ENCODE peak calls at places on chromosomes 1 and 21, in five cellular contexts. H is HepG2, C is K562, S is H1, V is GM12878. O is an unnamed sample.

GRCh38 chr21:25906554-25906953 is 171.8 kb downstream of the GABPA start:
- DNase-seq in H (no peak), C (no peak), S (no peak), V (no peak), O (no peak)

GRCh38 chr1:211783897-211784296 is 46.7 kb downstream of the LPGAT1 start:
- DNase-seq in H (peak), C (no peak), S (no peak), V (no peak), O (no peak)

GRCh38 chr1:227900571-227901051 is 47.1 kb downstream of the WNT9A start:
- DNase-seq in H (no peak), C (no peak), S (no peak), V (no peak), O (no peak)

GRCh38 chr1:169288011-169288414 is 79.6 kb downstream of the NME7 start:
- DNase-seq in H (peak), C (no peak), S (peak), V (no peak), O (no peak)

GRCh38 chr1:184056921-184057496 is 5.5 kb downstream of the TSEN15 start:
- DNase-seq in H (no peak), C (no peak), S (no peak), V (no peak), O (peak)

GRCh38 chr1:217919683-217920502 is 288.7 kb downstream of the SPATA17 start:
- DNase-seq in H (no peak), C (no peak), S (no peak), V (no peak), O (no peak)

GRCh38 chr21:42760977-42761751 is 107.7 kb downstream of the PDE9A start:
- DNase-seq in H (peak), C (no peak), S (no peak), V (no peak), O (no peak)

GRCh38 chr21:25625036-25625435 is 14.0 kb upstream of the JAM2 start:
- DNase-seq in H (no peak), C (no peak), S (no peak), V (no peak), O (no peak)

GRCh38 chr1:237877628-237878027 is 13.1 kb downstream of the ZP4 start:
- DNase-seq in H (no peak), C (no peak), S (no peak), V (no peak), O (no peak)

GRCh38 chr1:226181996-226182714 is 4.4 kb downstream of the ACBD3 start:
- DNase-seq in H (peak), C (peak), S (no peak), V (no peak), O (peak)

GRCh38 chr1:67429011-67429527 is 1.1 kb downstream of the SERBP1 start:
- DNase-seq in H (no peak), C (peak), S (no peak), V (no peak), O (no peak)

GRCh38 chr1:115134850-115135484 is 45.7 kb upstream of the TSPAN2 start:
- DNase-seq in H (no peak), C (no peak), S (no peak), V (no peak), O (peak)

GRCh38 chr1:15724949-15725880 is 10.8 kb upstream of the SLC25A34 start:
- DNase-seq in H (no peak), C (no peak), S (no peak), V (no peak), O (no peak)

GRCh38 chr21:45226540-45227326 is 61.0 kb downstream of the POFUT2 start:
- DNase-seq in H (no peak), C (no peak), S (no peak), V (no peak), O (no peak)

GRCh38 chr1:110896090-110896489 is 23.1 kb downstream of the CD53 start:
- DNase-seq in H (no peak), C (no peak), S (no peak), V (no peak), O (no peak)
- TF ChIP-seq KDM1A in H (no peak), C (no peak), S (no peak), V (no peak), O (no peak)

DNA sequence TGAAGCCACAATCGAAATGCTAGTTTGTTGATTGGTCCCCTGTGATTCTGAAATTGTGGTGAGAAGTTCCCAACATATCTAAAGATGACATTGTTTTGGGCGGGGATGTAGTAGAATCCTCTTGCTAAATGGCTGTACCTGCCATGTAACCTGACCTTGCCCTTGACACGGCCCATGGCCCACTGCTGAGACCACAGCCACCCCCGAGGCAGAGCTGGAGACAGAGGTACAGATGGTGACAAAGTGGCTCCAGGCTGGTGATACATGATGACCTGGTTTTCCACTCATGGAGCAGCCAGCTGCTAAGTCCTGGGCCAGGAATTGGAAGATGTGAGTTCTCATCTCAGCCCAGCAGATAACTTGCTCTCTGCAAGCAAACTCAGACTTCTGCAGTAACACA is 226.5 kb downstream of the FOXD2 start:
- DNase-seq in H (no peak), C (no peak), S (no peak), V (no peak), O (no peak)
- TF ChIP-seq KDM1A in H (no peak), C (no peak), S (no peak), V (no peak), O (no peak)

DNA sequence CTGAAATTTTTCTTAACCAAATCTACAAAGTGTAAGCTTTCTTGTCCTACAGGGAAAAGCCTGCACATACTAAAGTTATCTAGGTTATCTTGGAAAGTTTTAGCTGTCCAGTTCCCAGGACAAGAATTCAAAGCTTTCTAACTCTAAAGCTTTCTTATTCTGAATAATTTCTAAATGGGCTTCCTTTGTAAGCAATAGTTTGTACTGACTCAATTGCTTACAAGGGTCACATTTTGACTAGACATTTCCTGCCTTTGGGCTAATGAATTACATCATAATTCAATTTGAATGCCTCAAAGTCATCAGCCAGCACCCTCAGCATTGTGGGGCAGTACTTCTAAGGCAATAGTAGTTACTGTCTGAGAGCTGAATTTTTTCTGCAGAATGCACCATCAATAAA is 223.0 kb downstream of the LTN1 start:
- DNase-seq in H (no peak), C (no peak), S (no peak), V (no peak), O (no peak)
- TF ChIP-seq KDM1A in H (no peak), C (no peak), S (no peak), V (no peak), O (no peak)

DNA sequence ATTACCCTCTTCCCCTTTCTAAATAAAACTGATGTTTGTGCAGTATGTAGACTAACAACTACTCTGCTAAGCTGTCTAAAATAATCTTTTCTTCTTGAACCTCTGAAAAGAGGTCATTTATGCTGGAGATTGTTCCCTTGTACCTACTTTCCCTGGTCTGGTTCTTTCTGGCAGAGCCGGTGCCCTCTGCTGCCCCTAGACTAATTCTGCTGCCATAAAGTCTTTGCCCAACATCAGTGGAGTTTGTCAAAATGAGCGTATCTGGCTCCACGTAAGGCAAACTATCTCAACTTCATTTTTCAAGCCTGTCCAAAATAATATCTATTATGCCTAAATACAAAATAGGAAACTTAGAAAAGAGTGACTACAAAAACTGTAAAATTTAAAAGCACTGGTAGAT is 30.9 kb upstream of the ANGPTL7 start:
- DNase-seq in H (no peak), C (no peak), S (no peak), V (no peak), O (no peak)
- TF ChIP-seq KDM1A in H (no peak), C (no peak), S (no peak), V (no peak), O (no peak)

GRCh38 chr1:97942161-97943123 is 21.6 kb upstream of the DPYD start:
- DNase-seq in H (no peak), C (no peak), S (no peak), V (no peak), O (no peak)

GRCh38 chr1:97934491-97934890 is 13.7 kb upstream of the DPYD start:
- DNase-seq in H (no peak), C (no peak), S (no peak), V (no peak), O (no peak)

DNA sequence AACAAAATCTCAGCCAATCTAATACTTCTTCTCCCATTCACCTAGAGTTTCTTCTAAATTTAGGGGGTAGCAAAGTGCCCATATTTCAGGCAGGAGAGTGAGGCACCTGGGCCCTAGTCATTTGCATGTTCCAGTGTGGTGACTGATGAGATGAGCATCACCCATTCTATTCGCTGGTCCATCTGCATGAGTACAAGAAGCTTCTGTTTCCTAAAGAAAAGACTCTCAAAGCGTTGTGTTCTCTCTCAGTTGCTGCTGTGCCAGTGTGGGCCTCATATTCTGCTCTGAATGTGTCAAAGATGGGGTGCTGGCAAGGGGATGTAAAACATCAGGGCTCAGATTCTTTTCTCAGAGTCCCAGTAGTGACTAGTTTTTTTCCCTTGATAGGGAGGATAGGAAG is 16.1 kb upstream of the DPYD start:
- DNase-seq in H (no peak), C (no peak), S (no peak), V (no peak), O (no peak)
- TF ChIP-seq KDM1A in H (no peak), C (no peak), S (no peak), V (no peak), O (no peak)

GRCh38 chr1:6591222-6591621 is 11.4 kb downstream of the ZBTB48 start:
- DNase-seq in H (no peak), C (no peak), S (no peak), V (no peak), O (no peak)
- TF ChIP-seq KDM1A in H (no peak), C (no peak), S (no peak), V (no peak), O (no peak)

DNA sequence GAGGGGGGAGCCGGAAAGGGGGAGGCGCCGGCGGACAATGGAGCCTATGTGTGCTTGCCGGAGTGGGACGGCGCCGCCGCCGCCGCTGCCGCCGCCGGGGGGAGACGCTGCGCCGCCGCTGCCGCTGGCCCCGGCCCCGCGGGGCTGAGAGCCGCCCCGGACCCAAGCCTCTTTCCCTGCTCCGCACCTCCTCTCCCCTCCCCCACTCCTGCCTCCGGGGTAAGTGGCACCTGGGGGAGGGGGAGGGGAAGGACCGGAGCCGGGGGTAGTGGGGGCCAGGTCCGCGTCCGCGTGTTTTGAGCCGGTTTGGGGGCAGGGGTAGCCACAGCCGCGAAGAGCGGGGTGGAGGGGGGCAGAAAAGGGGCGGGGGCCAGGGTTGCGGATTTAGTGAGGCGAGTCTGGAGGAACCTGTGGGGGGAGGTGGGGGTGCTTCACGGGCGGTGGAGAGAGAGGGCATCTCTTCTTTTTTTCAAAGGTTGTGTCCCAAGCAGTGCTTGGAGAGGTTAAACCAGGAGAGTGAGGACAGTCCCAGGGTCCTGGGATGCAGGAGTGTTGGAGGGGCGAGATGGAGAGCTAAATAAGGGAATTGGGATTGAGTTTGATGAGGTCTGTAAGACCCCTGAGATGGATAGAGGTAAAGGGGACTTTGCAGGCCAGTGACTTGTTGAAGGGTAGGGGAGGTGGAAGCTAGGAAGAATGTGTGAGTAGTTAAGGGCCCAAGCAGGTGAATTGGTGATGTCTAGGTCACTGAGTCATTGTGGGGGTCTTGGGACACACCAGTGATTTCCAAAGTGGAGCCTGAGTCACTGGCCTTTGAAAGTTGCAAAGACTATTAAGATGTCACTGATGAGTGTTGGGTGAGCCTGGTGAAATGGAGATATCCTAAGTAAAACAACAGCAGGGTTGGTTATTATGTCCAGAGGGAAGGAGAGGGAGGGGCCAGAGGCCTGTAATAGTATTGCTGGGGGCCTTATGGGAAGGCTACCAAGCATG is 59.1 kb downstream of the BCL9 start:
- DNase-seq in H (peak), C (peak), S (no peak), V (no peak), O (peak)
- TF ChIP-seq KDM1A in H (no peak), C (peak), S (no peak), V (no peak), O (no peak)

GRCh38 chr1:30164693-30165092 is 558.7 kb downstream of the MATN1 start:
- DNase-seq in H (no peak), C (no peak), S (no peak), V (no peak), O (no peak)
- TF ChIP-seq KDM1A in H (no peak), C (no peak), S (no peak), V (no peak), O (no peak)

GRCh38 chr1:51738681-51739080 is 121.8 kb downstream of the OSBPL9 start:
- DNase-seq in H (no peak), C (no peak), S (no peak), V (no peak), O (no peak)

GRCh38 chr1:51734899-51735745 is 118.2 kb downstream of the OSBPL9 start:
- DNase-seq in H (no peak), C (peak), S (no peak), V (no peak), O (no peak)

GRCh38 chr1:51733793-51734522 is 117.1 kb downstream of the OSBPL9 start:
- DNase-seq in H (peak), C (no peak), S (no peak), V (no peak), O (no peak)

GRCh38 chr1:51735746-51736254 is 118.9 kb downstream of the OSBPL9 start:
- DNase-seq in H (no peak), C (no peak), S (no peak), V (no peak), O (no peak)

GRCh38 chr1:51736702-51737101 is 119.8 kb downstream of the OSBPL9 start:
- DNase-seq in H (no peak), C (peak), S (no peak), V (no peak), O (peak)
- TF ChIP-seq KDM1A in H (no peak), C (peak), S (no peak), V (no peak), O (no peak)

DNA sequence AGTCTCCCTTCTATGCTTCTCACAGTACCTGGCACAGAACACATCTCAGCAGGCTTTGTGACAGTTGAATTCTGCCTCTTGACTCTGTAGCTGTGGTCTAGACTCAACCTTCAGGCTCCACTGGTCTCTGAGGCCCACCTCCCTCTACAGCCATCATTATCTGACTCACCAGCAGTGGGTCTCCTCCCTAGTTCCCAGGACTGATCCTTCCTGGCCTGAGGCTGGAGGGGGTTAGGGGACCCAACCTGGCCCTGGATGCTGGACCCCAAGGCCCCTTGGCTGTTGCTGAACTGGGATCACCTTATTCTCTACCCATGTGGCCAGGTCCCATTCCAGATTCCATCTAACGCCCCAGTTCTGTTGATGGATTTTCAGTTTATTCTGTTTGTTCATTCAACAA is 43.1 kb upstream of the FOXO6 start:
- DNase-seq in H (no peak), C (no peak), S (no peak), V (no peak), O (no peak)
- TF ChIP-seq KDM1A in H (no peak), C (no peak), S (no peak), V (no peak), O (no peak)